ENCODE peak calls at places on chromosome X, in four cellular contexts. N, J, L and Y are unnamed samples.

GRCh38 chrX:106613277-106613676 is 1.5 kb downstream of the RADX start:
- DNase-seq in N (no peak), J (no peak), L (no peak), Y (no peak)

GRCh38 chrX:115324194-115324593 is 34.7 kb downstream of the LUZP4 start:
- DNase-seq in N (peak; percentile 65), J (no peak), L (peak; percentile 63), Y (no peak)

GRCh38 chrX:82764521-82764920 is 743.6 kb upstream of the POU3F4 start:
- DNase-seq in N (no peak), J (no peak), L (no peak), Y (no peak)

GRCh38 chrX:37594755-37595382 is 23.4 kb downstream of the LANCL3 start:
- DNase-seq in N (no peak), J (no peak), L (no peak), Y (no peak)

GRCh38 chrX:13685126-13685763 is 3.7 kb upstream of the RAB9A start:
- DNase-seq in N (no peak), J (no peak), L (peak; percentile 64), Y (no peak)

GRCh38 chrX:6129751-6130150 is 98.9 kb downstream of the NLGN4X start:
- DNase-seq in N (no peak), J (no peak), L (no peak), Y (no peak)

GRCh38 chrX:102720237-102721168 is at the start of gene GPRASP3:
- DNase-seq in N (peak; percentile 82), J (peak; percentile 36), L (no peak), Y (peak; percentile 49)

GRCh38 chrX:43961699-43962098 is 11.5 kb downstream of the NDP start:
- DNase-seq in N (no peak), J (no peak), L (no peak), Y (peak; percentile 6)

GRCh38 chrX:3960952-3961351 is 247.5 kb upstream of the PRKX start:
- DNase-seq in N (no peak), J (no peak), L (no peak), Y (no peak)

GRCh38 chrX:40476958-40477357 is 103.8 kb upstream of the ATP6AP2 start:
- DNase-seq in N (no peak), J (no peak), L (no peak), Y (no peak)

GRCh38 chrX:39309721-39310152 is 508.5 kb downstream of the MID1IP1 start:
- DNase-seq in N (no peak), J (no peak), L (no peak), Y (no peak)

DNA sequence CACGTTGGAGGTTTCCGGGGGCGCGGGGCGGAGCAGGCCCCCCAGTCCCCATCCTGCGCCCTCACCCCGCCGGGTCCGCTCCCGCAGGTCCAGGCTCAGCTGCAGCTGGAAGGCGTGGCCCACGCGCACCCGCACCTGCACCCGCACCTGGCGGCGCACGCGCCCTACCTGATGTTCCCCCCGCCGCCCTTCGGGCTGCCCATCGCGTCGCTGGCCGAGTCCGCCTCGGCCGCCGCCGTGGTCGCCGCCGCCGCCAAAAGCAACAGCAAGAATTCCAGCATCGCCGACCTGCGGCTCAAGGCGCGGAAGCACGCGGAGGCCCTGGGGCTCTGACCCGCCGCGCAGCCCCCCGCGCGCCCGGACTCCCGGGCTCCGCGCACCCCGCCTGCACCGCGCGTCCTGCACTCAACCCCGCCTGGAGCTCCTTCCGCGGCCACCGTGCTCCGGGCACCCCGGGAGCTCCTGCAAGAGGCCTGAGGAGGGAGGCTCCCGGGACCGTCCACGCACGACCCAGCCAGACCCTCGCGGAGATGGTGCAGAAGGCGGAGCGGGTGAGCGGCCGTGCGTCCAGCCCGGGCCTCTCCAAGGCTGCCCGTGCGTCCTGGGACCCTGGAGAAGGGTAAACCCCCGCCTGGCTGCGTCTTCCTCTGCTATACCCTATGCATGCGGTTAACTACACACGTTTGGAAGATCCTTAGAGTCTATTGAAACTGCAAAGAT is 13.9 kb downstream of the SHOX start:
- DNase-seq in N (no peak), J (peak; percentile 73), L (no peak), Y (no peak)
- TF ChIP-seq EZH2 in N (no peak), J (peak; percentile 90), L (no peak), Y (no peak)

GRCh38 chrX:47223476-47224250 is 5.2 kb downstream of the CDK16 start:
- DNase-seq in N (no peak), J (no peak), L (no peak), Y (no peak)
- H3K36me3 ChIP-seq in N (peaks cover 20% of the 10 kb centered on the region), J (peaks cover 8% of the 10 kb centered on the region), L (no peaks in the 10 kb centered on the region), Y (no peaks in the 10 kb centered on the region)

DNA sequence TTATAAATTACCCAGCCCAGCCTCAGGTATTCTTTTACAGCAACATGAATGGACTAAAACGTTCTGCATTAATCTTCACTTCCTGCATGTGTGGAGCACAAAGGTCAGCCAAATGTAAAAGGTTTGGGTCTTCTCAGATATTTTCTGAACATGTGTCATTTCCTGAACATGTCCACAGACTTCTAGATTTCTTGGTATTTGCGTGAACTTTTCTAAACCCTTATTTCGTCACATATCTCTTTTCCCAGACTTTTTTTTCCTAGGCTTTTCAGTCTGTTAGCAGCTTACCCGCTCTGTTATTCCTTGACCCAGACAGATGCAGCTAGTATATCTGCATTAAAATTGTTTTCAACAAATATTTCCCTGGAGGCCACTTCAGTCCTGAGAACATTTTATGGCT is 57.3 kb upstream of the USP51 start:
- DNase-seq in N (no peak), J (no peak), L (no peak), Y (no peak)
- H3K9me3 ChIP-seq in N (no peaks in the 10 kb centered on the region), J (peaks cover 20% of the 10 kb centered on the region), L (no peaks in the 10 kb centered on the region), Y (no peaks in the 10 kb centered on the region)

GRCh38 chrX:640641-641040 is 10.1 kb downstream of the SHOX start:
- DNase-seq in N (no peak), J (no peak), L (no peak), Y (no peak)

GRCh38 chrX:641671-642435 is 11.3 kb downstream of the SHOX start:
- DNase-seq in N (no peak), J (no peak), L (no peak), Y (no peak)

GRCh38 chrX:645024-645376 is 14.4 kb downstream of the SHOX start:
- DNase-seq in N (no peak), J (peak; percentile 53), L (no peak), Y (no peak)

GRCh38 chrX:643911-644303 is 13.3 kb downstream of the SHOX start:
- DNase-seq in N (no peak), J (no peak), L (no peak), Y (no peak)

DNA sequence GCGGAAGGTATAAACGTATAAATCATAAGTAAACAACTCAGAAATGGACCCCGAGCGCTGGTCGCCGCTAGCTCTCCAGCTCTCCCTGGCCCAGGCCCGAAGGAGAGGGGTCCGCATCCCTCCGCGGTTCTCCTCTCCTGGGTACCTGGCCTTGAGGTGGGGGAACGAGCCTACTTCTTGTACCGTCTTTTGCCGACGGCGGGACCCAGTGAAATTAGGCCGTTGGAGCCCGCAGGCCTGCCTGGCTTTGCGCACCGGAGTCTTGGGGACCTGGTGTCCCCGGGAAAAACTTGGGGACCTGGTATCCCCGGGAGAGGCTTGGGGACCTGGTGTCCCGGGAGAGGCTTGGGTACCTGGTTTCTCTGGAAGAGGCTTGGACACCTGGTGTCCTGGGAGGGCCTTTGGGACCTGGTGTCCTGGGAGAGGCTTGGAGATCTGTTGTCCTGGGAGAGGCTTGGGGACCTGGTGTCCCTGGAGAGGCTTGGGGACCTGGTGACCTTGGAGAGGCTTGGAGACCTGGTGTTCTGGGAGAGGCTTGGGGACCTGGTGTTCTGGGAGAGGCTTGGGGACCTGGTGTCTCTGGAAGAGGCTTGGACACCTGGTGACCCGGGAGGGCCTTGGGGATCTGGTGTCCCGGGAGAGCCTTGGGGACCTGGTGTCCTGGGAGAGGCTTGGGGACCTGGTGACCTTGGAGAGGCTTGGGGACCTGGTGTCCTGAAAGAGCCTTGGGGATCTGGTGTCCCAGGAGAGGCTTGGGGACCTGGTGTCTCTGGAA is 12.0 kb downstream of the SHOX start:
- DNase-seq in N (no peak), J (no peak), L (no peak), Y (no peak)
- TF ChIP-seq EZH2 in N (no peak), J (peak; percentile 94), L (no peak), Y (no peak)

GRCh38 chrX:47175588-47175980 is 18.0 kb upstream of the UBA1 start:
- DNase-seq in N (no peak), J (no peak), L (no peak), Y (no peak)

GRCh38 chrX:47176101-47176740 is 17.4 kb upstream of the UBA1 start:
- DNase-seq in N (no peak), J (no peak), L (no peak), Y (no peak)

GRCh38 chrX:47174846-47175587 is 18.6 kb upstream of the UBA1 start:
- DNase-seq in N (no peak), J (no peak), L (no peak), Y (no peak)

GRCh38 chrX:47178337-47178736 is 15.3 kb upstream of the UBA1 start:
- DNase-seq in N (no peak), J (no peak), L (no peak), Y (no peak)

GRCh38 chrX:47177079-47177478 is 16.6 kb upstream of the UBA1 start:
- DNase-seq in N (no peak), J (no peak), L (no peak), Y (no peak)
- H3K36me3 ChIP-seq in N (peaks cover 8% of the 10 kb centered on the region), J (no peaks in the 10 kb centered on the region), L (no peaks in the 10 kb centered on the region), Y (no peaks in the 10 kb centered on the region)

GRCh38 chrX:123254457-123254856 is 70.4 kb downstream of the GRIA3 start:
- DNase-seq in N (no peak), J (no peak), L (no peak), Y (no peak)
- H3K9me3 ChIP-seq in N (no peaks in the 10 kb centered on the region), J (peaks cover 3% of the 10 kb centered on the region), L (no peaks in the 10 kb centered on the region), Y (no peaks in the 10 kb centered on the region)

GRCh38 chrX:18354369-18355329 is at the start of gene SCML2:
- DNase-seq in N (peak; percentile 46), J (peak; percentile 71), L (no peak), Y (peak; percentile 42)

GRCh38 chrX:18348047-18348446 is 6.4 kb downstream of the SCML2 start:
- DNase-seq in N (peak; percentile 7), J (no peak), L (no peak), Y (peak; percentile 14)

GRCh38 chrX:18351774-18352173 is 2.7 kb downstream of the SCML2 start:
- DNase-seq in N (no peak), J (peak; percentile 31), L (no peak), Y (no peak)

GRCh38 chrX:18353931-18354368 is 538 bp downstream of the SCML2 start:
- DNase-seq in N (no peak), J (peak; percentile 70), L (no peak), Y (peak; percentile 29)
- TF ChIP-seq EZH2 in N (no peak), J (no peak), L (no peak), Y (no peak)

DNA sequence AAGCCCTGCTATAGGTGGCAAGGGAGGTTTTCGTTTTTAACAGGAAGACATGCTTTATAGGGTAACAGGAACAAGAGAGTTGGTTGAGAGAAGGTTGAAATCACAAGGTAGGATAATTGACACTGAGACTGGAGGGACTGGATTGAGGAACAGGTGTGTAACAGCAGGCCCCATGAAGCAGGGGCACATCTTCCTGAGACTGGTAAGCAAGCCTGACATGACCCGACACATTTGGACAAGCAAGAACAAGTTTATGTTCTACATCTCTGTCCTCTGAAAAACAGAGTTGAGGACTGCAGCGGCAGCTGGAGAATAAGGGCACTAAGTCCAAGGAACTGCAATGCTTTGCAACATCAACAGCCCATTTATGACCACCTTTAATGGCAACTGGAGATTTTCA is 5.2 kb downstream of the RPS4X start:
- DNase-seq in N (no peak), J (no peak), L (no peak), Y (no peak)
- H3K36me3 ChIP-seq in N (peaks cover 27% of the 10 kb centered on the region), J (peaks cover 2% of the 10 kb centered on the region), L (peaks cover 66% of the 10 kb centered on the region), Y (peaks cover 26% of the 10 kb centered on the region)

GRCh38 chrX:72495041-72495440 is 77.6 kb downstream of the HDAC8 start:
- DNase-seq in N (peak; percentile 3), J (no peak), L (no peak), Y (no peak)
- H3K9me3 ChIP-seq in N (no peaks in the 10 kb centered on the region), J (peaks cover 4% of the 10 kb centered on the region), L (no peaks in the 10 kb centered on the region), Y (no peaks in the 10 kb centered on the region)